ENCODE peak calls at places on chromosomes 1 and 21, in eight cellular contexts. R is activated T-cell treated with anti-CD3 and anti-CD28 coated beads for 48 hours; C is NCI-H510A treated with DMSO at 0.1 percent for 48 hours; Q is kidney glomerular epithelial cell; F is amniotic stem cell; H is endothelial cell; J is activated CD4-positive, alpha-beta T cell treated with anti-CD3 and anti-CD28 coated beads, Interleukin-2, amount 10 ng/mL, durations not matched to agents 7 days and 5 days; A is osteocyte. B is an unnamed sample.

GRCh38 chr1:217106231-217106630 is 383.0 kb upstream of the ESRRG start:
- DNase-seq in C (no peak), R (no peak), Q (peak), F (no peak), J (no peak), A (no peak), H (no peak), B (no peak)

GRCh38 chr21:38621132-38621531 is 122.9 kb upstream of the ERG start:
- DNase-seq in A (no peak), C (no peak), F (no peak), R (no peak), J (no peak), Q (no peak), H (no peak), B (no peak)

GRCh38 chr1:115323366-115324004 is 14.6 kb downstream of the NGF start:
- DNase-seq in F (no peak), Q (no peak), J (no peak), H (no peak), C (no peak), R (no peak), A (no peak), B (no peak)

GRCh38 chr1:9129391-9130041 is 614 bp upstream of the GPR157 start:
- DNase-seq in H (peak), R (peak), A (no peak), J (peak), F (no peak), Q (peak), C (no peak), B (peak)

GRCh38 chr1:244839656-244840055 is 4.2 kb downstream of the COX20 start:
- DNase-seq in A (no peak), R (no peak), F (no peak), Q (no peak), C (no peak), H (no peak), J (no peak), B (peak)

GRCh38 chr1:64864018-64864945 is 102.1 kb downstream of the JAK1 start:
- DNase-seq in C (peak), R (peak), J (peak), F (no peak), A (no peak), Q (no peak), H (peak), B (peak)

GRCh38 chr1:2400576-2400909 is 8.9 kb downstream of the RER1 start:
- DNase-seq in H (no peak), R (no peak), F (no peak), A (no peak), C (no peak), Q (no peak), J (no peak), B (no peak)

GRCh38 chr1:88503656-88504055 is 180.4 kb upstream of the PKN2 start:
- DNase-seq in A (no peak), H (no peak), C (no peak), R (no peak), Q (no peak), F (no peak), J (no peak), B (no peak)

GRCh38 chr21:32099812-32100416 is 178.9 kb downstream of the MIS18A start:
- DNase-seq in A (no peak), C (peak), F (no peak), H (no peak), Q (no peak), J (no peak), R (no peak), B (no peak)

GRCh38 chr1:15282810-15283474 is 35.9 kb downstream of the FHAD1 start:
- DNase-seq in C (no peak), Q (no peak), H (no peak), F (no peak), A (no peak), R (no peak), J (no peak), B (no peak)

GRCh38 chr1:197736689-197737088 is 38.6 kb downstream of the DENND1B start:
- DNase-seq in F (peak), R (no peak), A (no peak), Q (no peak), C (no peak), J (no peak), H (no peak), B (no peak)

GRCh38 chr1:113835686-113836290 is 23.5 kb upstream of the RSBN1 start:
- DNase-seq in C (peak), F (peak), H (no peak), A (no peak), J (peak), Q (peak), R (no peak), B (peak)

GRCh38 chr1:234893725-234894630 is 234.7 kb downstream of the TOMM20 start:
- DNase-seq in H (no peak), J (no peak), Q (peak), F (no peak), A (no peak), R (peak), C (peak), B (peak)

GRCh38 chr21:15390049-15390448 is 325.2 kb upstream of the NRIP1 start:
- DNase-seq in H (no peak), F (no peak), R (no peak), Q (no peak), J (no peak), C (no peak), A (no peak), B (no peak)

GRCh38 chr1:7896994-7897393 is 43.6 kb downstream of the TNFRSF9 start:
- DNase-seq in H (no peak), C (no peak), Q (no peak), R (no peak), A (no peak), F (no peak), J (no peak), B (no peak)

GRCh38 chr1:38228718-38229117 is 182.1 kb upstream of the POU3F1 start:
- DNase-seq in Q (no peak), F (no peak), H (no peak), J (no peak), A (no peak), C (no peak), R (no peak), B (no peak)

GRCh38 chr1:112704908-112705627 is 1.9 kb downstream of the RHOC start:
- DNase-seq in R (peak), H (peak), J (peak), F (peak), Q (peak), A (peak), C (peak), B (peak)

GRCh38 chr1:201172336-201172735 is 18.1 kb upstream of the TMEM9 start:
- DNase-seq in H (no peak), Q (no peak), R (no peak), C (no peak), F (no peak), J (no peak), A (no peak), B (no peak)

GRCh38 chr1:23483327-23484252 is at the start of gene ASAP3:
- DNase-seq in R (no peak), H (peak), F (no peak), C (no peak), J (no peak), A (no peak), Q (no peak), B (no peak)

GRCh38 chr1:202135221-202135721 is 9.3 kb downstream of the ARL8A start:
- DNase-seq in Q (peak), C (peak), F (no peak), R (no peak), A (no peak), J (peak), H (peak), B (peak)

GRCh38 chr1:83761977-83762376 is 237.0 kb downstream of the TTLL7 start:
- DNase-seq in J (no peak), A (no peak), R (no peak), H (no peak), Q (no peak), C (no peak), F (no peak), B (no peak)

GRCh38 chr1:244083544-244083943 is 32.5 kb downstream of the ZBTB18 start:
- DNase-seq in R (no peak), J (no peak), C (no peak), F (no peak), H (no peak), Q (no peak), A (peak), B (no peak)

GRCh38 chr1:247338723-247339270 is 7.1 kb upstream of the ZNF496 start:
- DNase-seq in R (no peak), A (no peak), F (no peak), Q (no peak), J (no peak), H (no peak), C (no peak), B (no peak)

GRCh38 chr1:73943270-73943669 is 254.7 kb downstream of the LRRIQ3 start:
- DNase-seq in F (no peak), J (no peak), R (no peak), C (no peak), H (no peak), A (no peak), Q (peak), B (no peak)

GRCh38 chr1:14924455-14925325 is 228.9 kb upstream of the TMEM51 start:
- DNase-seq in R (peak), H (peak), F (no peak), J (peak), A (peak), C (no peak), Q (peak), B (peak)

GRCh38 chr1:222252788-222253187 is 295.1 kb downstream of the HHIPL2 start:
- DNase-seq in J (no peak), R (no peak), A (no peak), C (no peak), F (no peak), H (no peak), Q (no peak), B (no peak)

GRCh38 chr1:51968632-51969031 is 21.9 kb downstream of the RAB3B start:
- DNase-seq in Q (no peak), J (no peak), R (no peak), H (no peak), A (no peak), F (no peak), C (no peak), B (no peak)

GRCh38 chr1:11238311-11238710 is 24.0 kb downstream of the MTOR start:
- DNase-seq in F (no peak), H (no peak), J (no peak), Q (no peak), R (no peak), A (no peak), C (no peak), B (no peak)

GRCh38 chr1:111142358-111142975 is 2.4 kb downstream of the CEPT1 start:
- DNase-seq in H (peak), R (no peak), J (no peak), C (no peak), F (no peak), A (no peak), Q (no peak), B (peak)

GRCh38 chr21:27108228-27108627 is 141.3 kb upstream of the ADAMTS5 start:
- DNase-seq in F (no peak), A (no peak), C (no peak), R (no peak), Q (peak), J (no peak), H (no peak), B (no peak)

GRCh38 chr1:31182352-31182751 is 57.3 kb downstream of the NKAIN1 start:
- DNase-seq in J (peak), Q (peak), F (peak), H (peak), C (no peak), A (peak), R (peak), B (peak)

GRCh38 chr1:81225769-81226602 is 574.7 kb upstream of the ADGRL2 start:
- DNase-seq in J (no peak), R (no peak), C (no peak), H (no peak), Q (no peak), F (no peak), A (no peak), B (no peak)